ENCODE peak calls at places on chromosomes 4 and X, in ten cellular contexts. F, V, M, H, C, D, Y, J, G and Z are unnamed samples.

GRCh38 chrX:9677098-9677739 is 88.4 kb downstream of the GPR143 start:
- DNase-seq in F (no peak), V (peak), M (no peak), H (no peak), C (peak), D (no peak), Y (peak), J (no peak), G (no peak), Z (peak)

GRCh38 chr4:74932832-74933561 is at the start of gene PARM1:
- DNase-seq in F (peak), V (peak), M (peak), H (peak), C (peak), D (peak), Y (peak), J (peak), G (no peak), Z (peak)

GRCh38 chr4:87101543-87102199 is 118.7 kb downstream of the KLHL8 start:
- DNase-seq in F (no peak), V (no peak), M (no peak), H (no peak), C (peak), D (no peak), Y (peak), J (no peak), G (no peak), Z (no peak)

GRCh38 chrX:17689971-17690409 is 47.3 kb upstream of the SCML1 start:
- DNase-seq in F (peak), V (peak), M (peak), H (peak), C (peak), D (no peak), Y (peak), J (no peak), G (peak), Z (peak)

GRCh38 chr4:97038146-97038516 is 1105.1 kb downstream of the STPG2 start:
- DNase-seq in F (no peak), V (no peak), M (no peak), H (no peak), C (no peak), D (no peak), Y (no peak), J (no peak), G (no peak), Z (no peak)

GRCh38 chr4:86918539-86919072 is 16.2 kb upstream of the AFF1 start:
- DNase-seq in F (no peak), V (peak), M (no peak), H (no peak), C (peak), D (no peak), Y (peak), J (no peak), G (peak), Z (peak)

GRCh38 chr4:112895785-112896184 is 153.7 kb upstream of the ANK2 start:
- DNase-seq in F (no peak), V (no peak), M (no peak), H (no peak), C (peak), D (no peak), Y (peak), J (no peak), G (no peak), Z (peak)

GRCh38 chrX:100695302-100695701 is 36.6 kb downstream of the SYTL4 start:
- DNase-seq in F (no peak), V (no peak), M (no peak), H (no peak), C (no peak), D (no peak), Y (peak), J (no peak), G (no peak), Z (no peak)

GRCh38 chrX:150690126-150690525 is 3.1 kb upstream of the MTMR1 start:
- DNase-seq in F (no peak), V (peak), M (peak), H (peak), C (peak), D (no peak), Y (peak), J (no peak), G (peak), Z (peak)

GRCh38 chr4:25060179-25060578 is 29.4 kb upstream of the LGI2 start:
- DNase-seq in F (no peak), V (no peak), M (no peak), H (no peak), C (no peak), D (no peak), Y (no peak), J (no peak), G (no peak), Z (no peak)

GRCh38 chr4:26048378-26048882 is 134.4 kb downstream of the SMIM20 start:
- DNase-seq in F (no peak), V (peak), M (peak), H (peak), C (peak), D (no peak), Y (peak), J (no peak), G (peak), Z (peak)

GRCh38 chrX:69362889-69363288 is 141.2 kb upstream of the NALF2 start:
- DNase-seq in F (no peak), V (peak), M (no peak), H (no peak), C (peak), D (no peak), Y (no peak), J (no peak), G (peak), Z (no peak)

GRCh38 chr4:107035711-107036601 is at the start of gene DKK2:
- DNase-seq in F (no peak), V (no peak), M (no peak), H (no peak), C (peak), D (no peak), Y (peak), J (peak), G (no peak), Z (peak)

GRCh38 chr4:156765277-156765676 is 206.3 kb downstream of the PDGFC start:
- DNase-seq in F (no peak), V (no peak), M (no peak), H (no peak), C (no peak), D (no peak), Y (no peak), J (no peak), G (no peak), Z (no peak)

GRCh38 chrX:134570509-134570846 is 87.8 kb downstream of the PLAC1 start:
- DNase-seq in F (no peak), V (no peak), M (no peak), H (no peak), C (no peak), D (no peak), Y (no peak), J (no peak), G (no peak), Z (no peak)

GRCh38 chr4:80717204-80717603 is 313.3 kb upstream of the BMP3 start:
- DNase-seq in F (no peak), V (no peak), M (no peak), H (no peak), C (no peak), D (no peak), Y (no peak), J (no peak), G (no peak), Z (no peak)

GRCh38 chrX:70087857-70088256 is 25.6 kb downstream of the OTUD6A start:
- DNase-seq in F (no peak), V (peak), M (no peak), H (no peak), C (peak), D (no peak), Y (peak), J (no peak), G (no peak), Z (no peak)

GRCh38 chrX:73851014-73852009 is 288.3 kb downstream of the CHIC1 start:
- DNase-seq in F (no peak), V (no peak), M (peak), H (no peak), C (peak), D (peak), Y (no peak), J (no peak), G (no peak), Z (peak)

GRCh38 chrX:118761950-118762725 is 34.7 kb downstream of the IL13RA1 start:
- DNase-seq in F (no peak), V (peak), M (no peak), H (no peak), C (no peak), D (no peak), Y (peak), J (no peak), G (no peak), Z (no peak)

GRCh38 chrX:153877571-153878261 is 8.3 kb downstream of the L1CAM start:
- DNase-seq in F (no peak), V (no peak), M (no peak), H (no peak), C (no peak), D (no peak), Y (no peak), J (no peak), G (no peak), Z (no peak)

GRCh38 chr4:168335621-168336020 is 17.1 kb upstream of the DDX60 start:
- DNase-seq in F (no peak), V (peak), M (no peak), H (peak), C (peak), D (no peak), Y (no peak), J (no peak), G (peak), Z (peak)

GRCh38 chr4:174422893-174423256 is 99.4 kb downstream of the HPGD start:
- DNase-seq in F (no peak), V (no peak), M (no peak), H (no peak), C (no peak), D (no peak), Y (no peak), J (no peak), G (no peak), Z (no peak)

GRCh38 chr4:55793479-55793878 is 26.1 kb upstream of the EXOC1L start:
- DNase-seq in F (no peak), V (no peak), M (no peak), H (no peak), C (no peak), D (no peak), Y (no peak), J (no peak), G (no peak), Z (no peak)

GRCh38 chrX:338281-338835 is 19.8 kb upstream of the GTPBP6 start:
- DNase-seq in F (no peak), V (no peak), M (no peak), H (no peak), C (no peak), D (no peak), Y (no peak), J (no peak), G (no peak), Z (no peak)

GRCh38 chrX:52819788-52820187 is 8.7 kb downstream of the XAGE5 start:
- DNase-seq in F (no peak), V (no peak), M (no peak), H (no peak), C (no peak), D (no peak), Y (no peak), J (no peak), G (no peak), Z (no peak)

GRCh38 chr4:173399016-173399415 is at the start of gene SCRG1:
- DNase-seq in F (no peak), V (no peak), M (no peak), H (no peak), C (peak), D (no peak), Y (no peak), J (no peak), G (no peak), Z (peak)

GRCh38 chr4:102726068-102726467 is 34.7 kb downstream of the MANBA start:
- DNase-seq in F (no peak), V (no peak), M (no peak), H (no peak), C (no peak), D (no peak), Y (no peak), J (no peak), G (no peak), Z (no peak)

GRCh38 chr4:73869130-73870055 is at the start of gene CXCL1:
- DNase-seq in F (peak), V (peak), M (no peak), H (no peak), C (peak), D (no peak), Y (peak), J (no peak), G (no peak), Z (peak)

GRCh38 chrX:45472968-45473367 is 272.3 kb upstream of the DIPK2B start:
- DNase-seq in F (no peak), V (peak), M (peak), H (peak), C (peak), D (no peak), Y (no peak), J (no peak), G (peak), Z (peak)

GRCh38 chr4:37793562-37793961 is 32.9 kb upstream of the PGM2 start:
- DNase-seq in F (no peak), V (peak), M (no peak), H (no peak), C (peak), D (no peak), Y (peak), J (no peak), G (no peak), Z (peak)

GRCh38 chr4:7852568-7853185 is 87.0 kb downstream of the AFAP1 start:
- DNase-seq in F (peak), V (peak), M (no peak), H (no peak), C (no peak), D (no peak), Y (peak), J (no peak), G (no peak), Z (peak)

GRCh38 chr4:185928761-185929455 is 116.9 kb upstream of the SORBS2 start:
- DNase-seq in F (no peak), V (no peak), M (no peak), H (no peak), C (no peak), D (no peak), Y (peak), J (no peak), G (no peak), Z (no peak)

GRCh38 chrX:93319604-93320003 is 353.8 kb downstream of the NAP1L3 start:
- DNase-seq in F (no peak), V (no peak), M (no peak), H (no peak), C (no peak), D (no peak), Y (no peak), J (no peak), G (no peak), Z (no peak)

GRCh38 chr4:152983774-152984411 is 47.8 kb downstream of the FHDC1 start:
- DNase-seq in F (no peak), V (peak), M (peak), H (no peak), C (peak), D (no peak), Y (peak), J (no peak), G (no peak), Z (peak)

GRCh38 chr4:169079942-169080827 is 70.1 kb upstream of the CBR4 start:
- DNase-seq in F (no peak), V (peak), M (peak), H (no peak), C (peak), D (peak), Y (peak), J (peak), G (no peak), Z (peak)

GRCh38 chr4:40585201-40585789 is 44.4 kb downstream of the RBM47 start:
- DNase-seq in F (no peak), V (no peak), M (no peak), H (no peak), C (no peak), D (no peak), Y (peak), J (no peak), G (no peak), Z (no peak)

GRCh38 chr4:17347445-17347844 is 164.4 kb downstream of the QDPR start:
- DNase-seq in F (no peak), V (peak), M (peak), H (no peak), C (peak), D (no peak), Y (peak), J (no peak), G (no peak), Z (peak)

GRCh38 chr4:133146574-133147198 is 2.4 kb upstream of the PCDH10 start:
- DNase-seq in F (no peak), V (peak), M (no peak), H (no peak), C (peak), D (no peak), Y (peak), J (no peak), G (no peak), Z (peak)
- H3K4me3 ChIP-seq in F (peak), V (peak), M (peak), H (peak), C (peak), D (no peak), Y (peak), J (peak), G (peak), Z (peak)

DNA sequence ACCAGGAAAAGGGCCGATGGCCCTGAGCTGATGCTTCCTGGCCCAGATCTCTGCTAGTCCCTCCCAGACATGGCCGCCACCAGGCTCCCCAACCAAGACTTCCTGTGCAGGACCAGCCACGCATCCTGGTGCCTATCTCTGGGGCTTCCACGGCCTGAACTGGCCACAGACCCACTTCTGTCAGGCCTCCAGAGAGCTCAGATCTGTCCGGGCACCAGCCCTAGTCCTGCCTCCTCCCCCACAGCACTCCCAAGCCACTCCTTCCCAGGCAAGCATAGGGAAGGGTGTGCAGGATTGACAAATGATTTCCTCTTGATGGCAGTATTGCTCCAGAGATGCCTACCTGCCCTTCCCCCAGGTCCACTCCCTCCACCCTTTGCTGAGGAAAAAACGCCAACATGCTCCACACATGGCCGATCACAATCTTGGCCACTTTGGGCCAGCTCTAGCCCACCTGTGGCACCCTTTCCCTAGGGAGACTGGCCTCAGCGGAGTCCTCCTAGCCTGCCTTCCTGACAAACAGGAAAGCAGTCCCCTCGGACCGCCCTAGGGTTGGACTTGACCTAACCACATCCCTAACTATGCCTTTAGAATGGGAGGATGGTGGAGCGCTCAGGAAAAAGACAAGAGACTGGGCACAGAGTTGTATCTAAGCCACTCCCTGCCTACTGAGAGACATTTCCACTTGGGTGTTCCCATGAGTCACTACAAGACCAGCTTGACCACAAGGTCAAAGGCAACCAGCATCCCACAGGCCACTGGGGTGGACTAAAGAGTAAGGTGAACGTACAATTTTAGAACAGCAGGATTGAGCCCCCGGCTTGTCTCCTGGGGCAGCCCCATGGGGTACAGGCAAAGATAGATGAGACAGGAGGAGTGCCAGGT is 277.5 kb upstream of the AGTR2 start:
- DNase-seq in F (peak), V (peak), M (no peak), H (no peak), C (peak), D (peak), Y (peak), J (peak), G (no peak), Z (peak)
- TF ChIP-seq CTCF in F (peak), V (no peak), M (peak), H (no peak), C (peak), D (peak), Y (peak), J (peak), G (no peak), Z (peak)

GRCh38 chr4:139559692-139560091 is 3.7 kb upstream of the SETD7 start:
- DNase-seq in F (no peak), V (no peak), M (no peak), H (no peak), C (no peak), D (no peak), Y (no peak), J (no peak), G (no peak), Z (no peak)

GRCh38 chr4:139559095-139559490 is 3.1 kb upstream of the SETD7 start:
- DNase-seq in F (peak), V (no peak), M (no peak), H (no peak), C (no peak), D (no peak), Y (no peak), J (no peak), G (no peak), Z (no peak)

GRCh38 chr4:139557506-139558110 is 1.6 kb upstream of the SETD7 start:
- DNase-seq in F (peak), V (no peak), M (no peak), H (no peak), C (no peak), D (no peak), Y (no peak), J (no peak), G (no peak), Z (no peak)

GRCh38 chr4:139556735-139557505 is 901 bp upstream of the SETD7 start:
- DNase-seq in F (peak), V (no peak), M (no peak), H (no peak), C (no peak), D (peak), Y (peak), J (peak), G (no peak), Z (peak)

DNA sequence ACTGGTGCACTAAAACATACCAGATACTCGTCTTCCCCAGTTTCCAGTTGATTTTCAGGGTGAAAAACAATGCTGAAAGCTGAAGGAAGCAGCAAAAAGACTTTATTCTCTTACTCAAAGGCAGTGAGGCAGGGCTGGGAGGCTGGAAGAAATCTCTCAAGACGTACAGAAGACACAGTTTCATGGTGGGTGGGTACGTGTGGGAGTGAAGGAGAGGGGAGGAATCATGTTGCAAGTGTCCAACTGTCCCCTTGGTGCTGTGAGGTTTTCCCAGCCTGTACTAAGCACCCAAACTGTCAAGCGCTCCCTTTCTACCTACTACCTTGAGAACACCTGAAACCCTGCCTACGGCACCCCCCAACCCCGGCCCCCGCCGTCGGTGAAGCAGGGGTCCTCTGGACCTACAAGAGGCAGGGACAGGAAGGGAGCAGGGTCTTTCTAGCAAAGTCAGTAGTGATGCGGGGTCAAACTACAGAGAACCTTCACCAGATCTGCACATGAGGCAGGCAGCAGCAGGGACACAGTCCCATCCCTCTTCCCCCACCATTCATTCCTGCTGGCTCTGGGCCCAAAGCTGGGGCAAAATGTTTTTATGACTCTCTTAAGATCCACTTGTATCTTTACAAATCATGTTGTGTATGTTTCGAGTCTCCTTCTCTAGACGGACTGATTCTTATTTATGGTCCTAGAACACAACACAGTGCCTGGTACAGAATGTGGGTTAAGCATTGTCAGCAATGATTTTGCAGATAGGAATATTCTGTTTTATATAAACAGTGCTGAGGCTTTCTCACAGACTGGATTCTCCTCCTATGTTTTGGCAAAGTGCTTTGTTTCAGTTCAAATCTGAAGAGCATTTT is 2.4 kb upstream of the SETD7 start:
- DNase-seq in F (no peak), V (no peak), M (no peak), H (no peak), C (no peak), D (no peak), Y (no peak), J (no peak), G (no peak), Z (no peak)
- H3K4me3 ChIP-seq in F (peak), V (no peak), M (no peak), H (no peak), C (no peak), D (no peak), Y (no peak), J (no peak), G (no peak), Z (no peak)

DNA sequence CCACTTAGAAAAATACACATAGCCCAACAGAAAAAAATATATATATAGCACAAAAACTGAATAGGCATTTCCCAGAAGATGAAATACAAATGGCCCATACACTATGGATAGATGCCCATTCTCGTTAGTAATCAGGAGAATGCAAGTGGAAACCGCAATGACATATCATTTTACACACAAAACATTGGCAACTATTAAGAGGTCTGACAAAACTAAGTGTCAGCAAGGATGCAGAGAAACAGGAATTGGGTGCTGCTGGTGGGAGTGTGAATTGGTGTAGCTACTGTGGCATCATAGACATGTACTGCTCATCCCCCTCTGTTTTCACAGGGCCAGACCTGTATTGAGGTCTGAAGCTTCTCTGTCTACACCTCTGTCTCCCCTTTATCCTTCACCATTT is 320.0 kb downstream of the IDS start:
- DNase-seq in F (no peak), V (peak), M (no peak), H (no peak), C (no peak), D (no peak), Y (peak), J (no peak), G (no peak), Z (no peak)
- TF ChIP-seq CTCF in F (no peak), V (no peak), M (no peak), H (no peak), C (no peak), D (no peak), Y (no peak), J (no peak), G (no peak), Z (no peak)